ENCODE peak calls at places on chromosomes 3 and 15, in seven cellular contexts. S is GM12865, C is thoracic aorta, P is fibroblast of pulmonary artery, E is WTC11, A is endothelial cell, M is GM20000. D is an unnamed sample.

GRCh38 chr3:151709847-151710246 is 23.9 kb upstream of the AADACL2 start:
- DNase-seq in E (no peak), S (no peak), M (no peak), C (no peak), A (no peak), P (peak), D (no peak)

GRCh38 chr15:85691350-85692240 is 103.1 kb downstream of the KLHL25 start:
- DNase-seq in C (no peak), M (no peak), S (peak), P (no peak), A (no peak), E (no peak), D (no peak)

GRCh38 chr3:79250746-79251145 is 517.1 kb downstream of the ROBO1 start:
- DNase-seq in M (no peak), C (no peak), A (no peak), E (no peak), S (no peak), P (no peak), D (no peak)

GRCh38 chr15:59688383-59688887 is 685 bp downstream of the BNIP2 start:
- DNase-seq in C (no peak), A (no peak), S (peak), M (no peak), E (no peak), P (peak), D (peak)

GRCh38 chr3:23094890-23095462 is 108.2 kb upstream of the UBE2E2 start:
- DNase-seq in S (no peak), C (no peak), A (no peak), E (no peak), M (no peak), P (peak), D (no peak)

GRCh38 chr3:42101048-42101447 is 9.9 kb downstream of the TRAK1 start:
- DNase-seq in S (no peak), A (no peak), E (no peak), C (no peak), P (peak), M (no peak), D (no peak)

GRCh38 chr3:94928921-94929320 is 866.1 kb downstream of the NSUN3 start:
- DNase-seq in C (no peak), E (no peak), S (no peak), M (no peak), A (no peak), P (peak), D (no peak)

GRCh38 chr3:194782767-194783404 is 97.2 kb downstream of the FAM43A start:
- DNase-seq in M (no peak), P (no peak), C (no peak), A (no peak), S (no peak), E (no peak), D (no peak)

GRCh38 chr3:64344721-64345207 is 119.5 kb upstream of the PRICKLE2 start:
- DNase-seq in E (peak), S (no peak), A (no peak), M (no peak), P (peak), C (no peak), D (no peak)

GRCh38 chr15:75718326-75718725 is 5.7 kb upstream of the CSPG4 start:
- DNase-seq in E (no peak), S (no peak), A (no peak), M (no peak), P (peak), C (no peak), D (no peak)

GRCh38 chr15:34620122-34620521 is 36.7 kb upstream of the GOLGA8B start:
- DNase-seq in E (no peak), P (no peak), C (no peak), M (no peak), A (no peak), S (no peak), D (no peak)

GRCh38 chr15:34613997-34614396 is 30.5 kb upstream of the GOLGA8B start:
- DNase-seq in P (no peak), E (no peak), S (no peak), A (no peak), M (no peak), C (no peak), D (no peak)

GRCh38 chr15:34618073-34618472 is 34.6 kb upstream of the GOLGA8B start:
- DNase-seq in A (no peak), E (no peak), C (no peak), P (no peak), S (no peak), M (no peak), D (no peak)

GRCh38 chr15:34619151-34619550 is 35.7 kb upstream of the GOLGA8B start:
- DNase-seq in M (no peak), C (no peak), S (no peak), E (no peak), A (no peak), P (no peak), D (no peak)

GRCh38 chr15:34616613-34617012 is 33.2 kb upstream of the GOLGA8B start:
- DNase-seq in E (no peak), S (peak), C (no peak), M (no peak), P (peak), A (no peak), D (no peak)
- TF ChIP-seq CTCF in E (no peak), S (no peak), C (no peak), M (no peak), P (peak), A (no peak), D (no peak)

GRCh38 chr3:62229908-62230307 is 143.4 kb downstream of the FEZF2 start:
- DNase-seq in E (no peak), C (no peak), A (no peak), M (no peak), P (peak), S (no peak), D (no peak)
- TF ChIP-seq CTCF in E (peak), C (no peak), A (peak), M (no peak), P (peak), S (peak), D (no peak)

DNA sequence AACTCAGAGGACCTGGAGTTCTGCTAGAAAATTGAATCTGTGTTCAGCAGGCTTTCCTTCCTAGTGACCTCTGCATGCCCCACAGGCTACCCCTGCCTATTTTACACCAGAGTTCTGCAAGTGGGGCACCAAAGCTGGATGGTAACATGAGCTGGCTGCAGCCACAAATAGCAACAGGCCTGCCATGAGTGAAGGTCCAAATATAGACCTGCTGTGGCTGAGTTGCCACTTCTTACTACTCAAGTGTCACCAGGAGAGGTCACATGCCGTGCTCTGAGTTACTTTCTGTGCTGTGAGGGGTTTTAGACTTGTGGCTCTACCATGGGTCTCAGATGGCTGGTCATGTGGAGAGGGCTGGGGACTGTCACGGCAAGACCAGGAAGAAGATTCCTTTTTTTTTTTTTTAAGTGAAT is at the start of gene FSD2:
- DNase-seq in E (no peak), A (no peak), C (no peak), M (peak), P (no peak), S (peak), D (peak)
- TF ChIP-seq CTCF in E (no peak), A (no peak), C (no peak), M (no peak), P (no peak), S (peak), D (no peak)

DNA sequence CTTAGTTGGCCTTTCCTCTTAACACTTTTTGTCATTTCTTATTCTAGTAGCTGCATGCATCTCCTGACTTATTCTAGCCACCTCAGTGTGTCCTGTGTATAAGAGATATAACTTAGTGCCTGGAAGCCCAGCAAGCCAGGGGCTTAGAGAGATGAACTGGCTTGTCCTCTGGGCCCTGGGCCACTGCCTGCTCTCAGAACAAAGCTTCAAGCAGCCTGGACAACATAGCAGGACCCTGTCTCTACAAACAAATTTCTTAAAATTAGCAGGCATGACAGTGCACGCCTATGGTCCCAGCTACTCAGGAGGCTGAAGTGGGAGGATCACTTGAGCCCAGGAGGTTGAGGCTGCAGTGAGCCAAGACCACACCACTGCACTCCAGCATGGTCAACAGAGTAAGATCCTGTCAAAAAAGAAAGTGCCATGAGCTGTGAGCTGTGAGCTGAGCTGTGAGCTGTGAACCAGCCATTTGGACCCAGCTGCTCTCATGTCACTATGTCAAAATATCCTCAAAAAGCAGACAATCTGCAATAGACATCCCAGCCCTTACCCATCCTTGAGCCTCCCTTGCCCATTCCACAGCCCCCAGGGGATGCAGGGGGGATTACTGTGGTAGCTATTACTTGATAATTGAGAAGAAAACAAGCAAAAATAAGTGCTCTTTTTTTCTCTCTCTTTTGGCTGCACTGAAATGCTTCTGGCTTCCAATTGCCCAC is 174.5 kb downstream of the OPA1 start:
- DNase-seq in P (no peak), A (no peak), C (no peak), S (no peak), E (no peak), M (no peak), D (no peak)
- TF ChIP-seq CTCF in P (no peak), A (no peak), C (no peak), S (no peak), E (no peak), M (no peak), D (no peak)

DNA sequence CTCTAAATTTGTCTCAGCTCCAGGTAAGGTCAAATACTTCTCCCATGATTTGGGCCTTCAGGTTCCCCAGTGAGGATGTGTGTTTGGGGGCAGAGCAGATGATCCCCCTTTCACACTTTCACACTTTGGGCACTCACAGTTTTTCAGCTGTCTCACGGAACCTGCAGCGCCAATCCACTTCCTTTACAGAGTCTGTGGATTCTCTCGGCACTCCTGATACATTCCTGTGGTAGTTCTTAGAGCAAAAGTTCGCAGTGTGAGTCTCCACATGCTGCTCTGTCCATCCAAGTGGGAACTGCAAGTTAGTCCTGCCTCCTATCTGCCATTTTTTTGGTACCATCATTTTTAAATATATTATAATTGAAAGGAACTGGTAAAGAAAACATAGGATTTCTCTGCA is 20.2 kb upstream of the CPOX start:
- DNase-seq in S (peak), P (peak), M (no peak), E (no peak), A (no peak), C (no peak), D (no peak)
- TF ChIP-seq CTCF in S (no peak), P (no peak), M (no peak), E (no peak), A (no peak), C (no peak), D (no peak)

GRCh38 chr15:33277689-33278088 is 33.1 kb upstream of the RYR3 start:
- DNase-seq in E (no peak), P (no peak), M (no peak), A (no peak), S (no peak), C (no peak), D (no peak)

GRCh38 chr15:33283603-33284002 is 27.2 kb upstream of the RYR3 start:
- DNase-seq in S (no peak), E (no peak), P (no peak), A (no peak), C (no peak), M (no peak), D (no peak)

GRCh38 chr15:33279613-33280205 is 31.1 kb upstream of the RYR3 start:
- DNase-seq in M (no peak), P (no peak), A (no peak), S (no peak), E (no peak), C (no peak), D (no peak)

GRCh38 chr15:33282226-33283020 is 28.3 kb upstream of the RYR3 start:
- DNase-seq in S (no peak), A (no peak), C (no peak), E (no peak), P (no peak), M (no peak), D (no peak)

DNA sequence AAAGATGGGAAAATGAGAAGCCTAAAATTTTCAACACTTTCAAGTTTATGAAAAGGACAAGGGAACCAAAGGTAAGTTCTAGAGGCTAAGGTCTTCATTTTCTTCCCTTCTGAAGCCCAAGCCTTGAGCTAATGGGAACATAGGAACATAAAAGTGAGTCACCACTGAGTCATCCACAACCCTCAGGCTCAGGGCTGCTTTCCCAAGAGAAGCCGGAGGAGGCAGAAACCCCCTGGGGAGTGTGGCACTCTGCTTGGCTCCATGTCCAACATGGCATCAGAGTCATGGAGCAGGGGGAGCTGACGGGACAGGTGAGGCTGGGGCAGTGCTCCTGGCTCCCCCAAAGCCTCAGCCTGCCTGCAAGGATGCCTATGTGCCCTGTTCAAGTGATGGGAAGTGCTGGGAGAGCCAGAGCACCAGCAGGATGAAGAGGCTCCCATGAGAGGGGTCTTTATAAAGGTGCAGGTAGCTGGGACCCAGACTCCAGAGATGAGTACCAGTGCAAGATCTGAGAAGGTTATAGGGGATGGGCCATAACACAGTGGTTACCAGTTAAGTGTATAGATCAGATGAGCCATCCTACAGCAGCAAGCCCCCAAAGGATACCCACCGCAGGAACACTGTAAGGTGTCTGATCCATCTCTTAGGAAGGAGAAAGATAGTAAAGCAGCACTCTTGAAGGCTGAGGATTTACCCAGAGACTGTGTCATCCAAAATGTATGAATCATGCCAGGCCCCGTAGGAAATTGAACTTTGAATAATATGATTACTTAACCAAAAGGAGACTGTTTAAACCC is 31.8 kb upstream of the RYR3 start:
- DNase-seq in E (no peak), C (no peak), P (peak), S (no peak), M (no peak), A (no peak), D (no peak)
- TF ChIP-seq CTCF in E (no peak), C (no peak), P (peak), S (no peak), M (no peak), A (no peak), D (no peak)

GRCh38 chr15:66130496-66131014 is 123.0 kb downstream of the MEGF11 start:
- DNase-seq in M (no peak), A (no peak), S (no peak), C (no peak), P (no peak), E (no peak), D (no peak)
- TF ChIP-seq CTCF in M (no peak), A (no peak), S (no peak), C (no peak), P (no peak), E (no peak), D (no peak)

DNA sequence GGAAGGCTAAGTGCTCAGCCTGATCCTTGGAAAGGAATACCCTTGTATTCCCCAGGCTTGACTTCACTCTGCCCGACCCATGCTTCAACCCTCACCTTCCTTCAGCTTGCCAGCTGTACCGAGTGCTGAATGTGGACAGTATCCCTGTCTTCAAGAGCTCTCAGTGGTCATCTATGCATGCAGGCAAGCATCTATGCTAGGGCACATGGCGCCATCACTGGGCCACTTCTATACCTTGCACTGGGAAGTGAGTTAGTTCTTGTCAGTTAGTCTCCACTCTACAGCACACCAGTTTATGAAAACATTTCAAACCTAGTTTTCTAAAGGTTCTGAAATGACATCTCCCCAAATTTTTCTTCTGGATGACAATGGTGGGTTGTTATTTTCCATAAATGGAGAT is 82.0 kb upstream of the MYRIP start:
- DNase-seq in A (no peak), P (no peak), M (no peak), S (no peak), E (peak), C (no peak), D (no peak)
- TF ChIP-seq CTCF in A (no peak), P (no peak), M (no peak), S (no peak), E (no peak), C (no peak), D (no peak)